ENCODE peak calls at places on chromosome 19, in four cellular contexts. B is brain microvascular endothelial cell, Y is endodermal cell, W is fibroblast of the aortic adventitia. I is an unnamed sample.

GRCh38 chr19:42313840-42314755 is 989 bp downstream of the TMEM145 start:
- DNase-seq in B (no peak), Y (no peak), W (no peak), I (no peak)

GRCh38 chr19:10294368-10294697 is 4.6 kb downstream of the ICAM5 start:
- DNase-seq in B (no peak), Y (peak), W (no peak), I (no peak)

GRCh38 chr19:29715695-29716581 is 877 bp upstream of the C19orf12 start:
- DNase-seq in B (no peak), Y (no peak), W (peak), I (no peak)

GRCh38 chr19:46297700-46298476 is 1.0 kb downstream of the HIF3A start:
- DNase-seq in B (no peak), Y (peak), W (peak), I (no peak)

GRCh38 chr19:22503524-22503923 is 81.4 kb upstream of the ZNF98 start:
- DNase-seq in B (no peak), Y (no peak), W (no peak), I (no peak)

GRCh38 chr19:13031917-13032623 is 36.8 kb downstream of the NFIX start:
- DNase-seq in B (no peak), Y (no peak), W (peak), I (no peak)

GRCh38 chr19:46731584-46731983 is 14.3 kb upstream of the FKRP start:
- DNase-seq in B (peak), Y (no peak), W (no peak), I (no peak)

GRCh38 chr19:33639034-33639681 is 17.4 kb downstream of the CHST8 start:
- DNase-seq in B (no peak), Y (no peak), W (no peak), I (no peak)

GRCh38 chr19:8423821-8424223 is 10.7 kb downstream of the MARCHF2 start:
- DNase-seq in B (peak), Y (peak), W (peak), I (peak)
- H3K4me3 ChIP-seq in B (no peak), Y (no peak), W (peak), I (no peak)

DNA sequence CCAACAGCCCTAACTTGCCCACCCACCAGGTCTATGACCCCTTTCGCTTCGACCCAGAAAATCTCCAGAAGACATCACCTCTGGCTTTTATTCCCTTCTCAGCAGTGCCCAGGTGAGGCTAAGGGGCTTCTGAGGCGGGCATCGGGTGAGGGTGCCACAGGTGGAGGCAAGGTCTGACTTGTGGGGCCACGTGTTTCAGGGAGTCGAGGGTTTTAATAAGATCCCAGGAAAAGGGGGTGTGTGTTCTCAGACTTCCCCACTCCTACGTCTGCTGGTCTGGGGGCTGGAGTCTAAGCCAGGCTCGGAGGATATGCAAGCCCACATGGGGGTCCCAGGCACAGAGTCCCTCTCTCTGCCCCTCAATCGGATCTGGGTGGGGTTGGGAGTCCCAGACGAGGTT is 30.9 kb upstream of the CYP4F8 start:
- DNase-seq in B (no peak), Y (no peak), W (no peak), I (no peak)
- H3K4me3 ChIP-seq in B (no peak), Y (no peak), W (no peak), I (no peak)

DNA sequence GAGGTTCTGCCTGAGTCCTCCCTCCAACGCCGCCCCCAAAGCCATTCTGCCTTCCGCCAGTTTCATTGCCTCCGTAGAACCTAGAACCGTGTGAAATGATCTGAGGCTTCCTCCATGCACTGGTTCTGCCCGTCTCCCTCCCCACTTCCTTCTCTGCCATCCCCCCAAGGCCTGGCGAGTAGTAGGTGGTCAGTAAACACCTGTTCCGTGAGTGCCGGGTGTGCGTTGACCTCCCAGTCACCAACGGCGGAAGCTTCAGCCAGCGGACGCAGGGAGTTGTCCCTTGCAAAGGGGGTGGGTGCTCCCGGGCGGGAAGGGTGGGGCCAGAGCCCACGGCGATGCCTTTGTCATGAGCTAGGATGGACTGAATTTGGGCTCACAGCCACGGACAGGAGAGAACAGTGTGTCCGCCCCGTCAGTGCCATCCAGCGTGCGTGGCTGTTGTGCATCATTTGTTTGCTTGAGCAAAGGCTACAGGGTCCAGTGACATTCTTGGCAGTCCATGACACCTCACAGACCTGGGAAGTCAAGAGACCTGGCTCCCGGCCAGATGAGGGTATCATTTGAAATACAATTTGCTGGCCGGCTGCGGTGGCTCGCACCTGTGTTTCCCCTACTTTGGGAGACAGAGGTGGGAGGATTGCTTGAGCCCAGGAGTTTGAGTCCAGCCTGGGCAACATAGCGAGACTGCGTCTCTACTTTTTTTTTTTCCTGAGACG is 43.1 kb downstream of the NFIC start:
- DNase-seq in B (no peak), Y (no peak), W (no peak), I (no peak)
- H3K4me3 ChIP-seq in B (no peak), Y (no peak), W (no peak), I (no peak)

DNA sequence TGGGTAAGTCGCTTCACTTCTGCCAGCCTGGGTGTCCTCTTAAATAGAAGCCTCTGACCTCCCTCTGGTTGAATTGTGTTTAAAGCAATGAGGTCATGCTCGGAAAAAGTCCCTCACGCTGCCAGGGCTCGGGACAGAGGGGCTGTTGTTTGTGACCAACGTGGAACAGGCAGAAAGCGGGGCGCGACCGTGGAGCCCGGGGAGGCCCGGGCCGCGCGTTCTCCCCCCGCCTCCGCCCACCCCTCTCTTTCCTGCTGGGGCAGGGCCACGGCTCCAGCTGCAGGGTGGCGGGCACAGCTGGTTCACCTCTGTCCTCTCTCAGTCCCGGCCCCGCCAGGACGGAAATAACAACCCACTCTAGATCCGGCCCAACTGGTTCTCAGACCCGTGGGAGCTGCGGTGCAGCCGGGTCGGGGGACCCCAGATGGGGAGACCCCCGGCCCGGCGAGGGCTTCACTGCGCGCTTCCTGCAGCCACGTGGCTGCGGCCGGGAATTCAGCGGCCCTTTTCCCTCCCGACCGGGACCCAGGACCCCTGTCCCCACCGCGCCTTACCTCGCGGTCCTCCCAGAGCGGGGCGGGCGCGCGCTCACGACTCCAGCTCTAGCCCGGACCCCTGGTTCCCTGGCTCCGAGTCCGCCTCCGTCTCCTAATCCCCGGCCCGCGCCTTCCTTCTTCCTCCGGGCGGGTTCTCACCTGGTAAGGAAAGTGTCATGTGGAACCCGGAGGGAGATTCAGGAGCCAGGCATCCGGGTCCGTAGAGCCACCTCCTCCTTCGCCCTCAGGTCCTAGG is 1.9 kb downstream of the CDC42EP5 start:
- DNase-seq in B (no peak), Y (peak), W (no peak), I (no peak)
- H3K4me3 ChIP-seq in B (peak), Y (peak), W (peak), I (peak)

GRCh38 chr19:49153167-49153809 is 1.9 kb downstream of the HRC start:
- DNase-seq in B (no peak), Y (no peak), W (no peak), I (no peak)

GRCh38 chr19:49152218-49152550 is 3.0 kb downstream of the HRC start:
- DNase-seq in B (no peak), Y (no peak), W (no peak), I (no peak)

GRCh38 chr19:49150944-49151243 is 4.3 kb downstream of the HRC start:
- DNase-seq in B (no peak), Y (no peak), W (no peak), I (no peak)

GRCh38 chr19:49150106-49150943 is 4.9 kb downstream of the HRC start:
- DNase-seq in B (peak), Y (peak), W (peak), I (no peak)

DNA sequence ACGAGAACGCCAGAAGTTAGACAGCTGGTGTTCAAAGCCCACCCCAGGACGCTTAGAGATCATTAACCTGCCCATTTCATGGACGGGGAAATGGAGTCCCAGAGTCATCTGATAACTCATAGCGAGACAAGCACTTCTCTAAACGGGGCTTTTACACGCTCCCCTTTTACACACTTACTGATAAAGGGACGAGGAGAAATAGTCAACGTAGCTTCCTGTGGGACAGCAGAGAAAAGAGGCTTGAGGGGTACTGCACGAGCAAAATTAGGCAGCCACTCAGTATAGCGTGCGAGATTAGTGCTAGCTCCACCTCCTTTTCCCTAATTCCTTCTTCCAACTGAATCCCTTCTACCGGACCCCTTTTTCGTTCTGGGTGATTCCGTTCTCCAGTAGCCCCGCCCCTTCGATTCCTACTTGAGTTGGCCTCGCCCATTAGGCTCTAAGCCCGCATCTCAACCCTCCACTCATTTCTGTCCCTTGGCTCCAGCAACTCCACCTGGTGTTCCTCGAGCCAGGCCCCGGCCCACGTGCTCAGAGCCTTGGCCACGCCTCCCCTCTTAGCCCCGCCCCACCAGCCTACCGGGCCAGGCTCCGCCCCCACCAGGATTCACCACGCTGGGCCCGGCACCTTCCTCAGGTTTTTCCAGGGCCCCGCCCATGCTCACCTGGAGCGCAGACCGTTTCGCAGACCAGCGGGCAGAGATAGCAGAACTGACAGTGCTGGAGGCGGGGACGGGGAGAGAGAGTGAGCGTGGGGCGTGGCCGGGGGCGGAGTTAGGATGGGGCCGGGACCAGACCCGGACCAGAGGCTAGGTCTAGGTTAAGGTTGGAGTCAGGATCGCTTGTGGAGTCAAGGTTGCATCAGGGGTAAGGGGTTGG is 3.6 kb downstream of the HRC start:
- DNase-seq in B (no peak), Y (peak), W (peak), I (no peak)
- H3K4me3 ChIP-seq in B (peak), Y (peak), W (no peak), I (no peak)

DNA sequence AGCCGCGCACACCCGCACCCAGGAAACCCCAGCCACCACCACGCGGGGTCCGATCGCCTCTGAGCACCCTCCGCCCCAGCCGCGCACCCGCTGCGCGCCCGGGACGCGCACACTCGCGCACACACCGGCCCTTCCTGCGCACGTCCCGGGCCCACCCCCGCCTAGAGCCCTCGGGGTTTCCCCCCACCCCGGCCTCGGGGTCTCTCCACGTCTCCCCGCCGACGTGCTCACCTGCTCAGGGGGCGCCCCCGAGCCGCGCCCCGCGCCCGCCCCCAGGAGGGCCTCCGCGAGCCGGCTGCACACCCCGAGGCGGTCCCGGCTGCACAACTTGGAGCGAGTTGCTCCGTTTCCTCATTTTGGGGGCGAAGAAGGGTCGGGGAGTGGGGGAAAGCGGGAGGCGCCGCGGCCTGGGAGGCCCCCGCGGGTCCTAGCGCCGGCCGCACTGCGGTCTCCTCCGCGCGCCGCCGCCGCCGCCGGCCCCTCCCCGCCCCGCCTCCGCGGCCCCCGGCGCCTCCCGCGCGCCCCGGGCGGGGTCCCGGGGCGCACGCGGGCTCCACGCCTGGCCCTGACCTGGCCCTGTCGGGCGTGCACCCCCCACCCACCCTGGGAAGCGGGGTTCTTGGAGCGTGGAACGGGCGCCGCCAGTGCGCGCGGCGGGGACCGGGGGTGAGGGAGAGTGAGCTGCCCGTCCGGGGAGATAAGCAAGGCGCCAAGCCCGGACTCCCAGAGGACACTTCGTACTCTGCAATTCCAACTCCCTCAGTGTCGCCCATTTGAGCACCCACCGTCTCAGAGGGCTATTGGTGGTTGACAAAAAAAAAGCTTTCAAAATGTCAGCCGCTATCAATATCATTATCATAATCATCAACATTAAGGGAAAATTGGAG is at the start of gene MATK:
- DNase-seq in B (no peak), Y (peak), W (no peak), I (no peak)
- H3K4me3 ChIP-seq in B (no peak), Y (peak), W (no peak), I (no peak)

GRCh38 chr19:4059931-4060620 is 6.6 kb downstream of the ZBTB7A start:
- DNase-seq in B (no peak), Y (no peak), W (peak), I (no peak)

GRCh38 chr19:4062576-4063368 is 3.9 kb downstream of the ZBTB7A start:
- DNase-seq in B (no peak), Y (no peak), W (no peak), I (no peak)

GRCh38 chr19:4060621-4061177 is 6.0 kb downstream of the ZBTB7A start:
- DNase-seq in B (no peak), Y (peak), W (no peak), I (no peak)

GRCh38 chr19:4061683-4062575 is 4.8 kb downstream of the ZBTB7A start:
- DNase-seq in B (no peak), Y (no peak), W (no peak), I (no peak)

GRCh38 chr19:4061178-4061682 is 5.5 kb downstream of the ZBTB7A start:
- DNase-seq in B (no peak), Y (no peak), W (peak), I (no peak)
- H3K4me3 ChIP-seq in B (no peak), Y (no peak), W (peak), I (peak)

GRCh38 chr19:4428326-4428975 is 26.0 kb downstream of the CHAF1A start:
- DNase-seq in B (no peak), Y (peak), W (no peak), I (no peak)
- H3K4me3 ChIP-seq in B (no peak), Y (no peak), W (no peak), I (no peak)

GRCh38 chr19:8146877-8147575 is 2.4 kb downstream of the FBN3 start:
- DNase-seq in B (no peak), Y (no peak), W (no peak), I (no peak)

GRCh38 chr19:8149261-8150094 is at the start of gene FBN3:
- DNase-seq in B (no peak), Y (peak), W (no peak), I (no peak)

GRCh38 chr19:8147579-8147978 is 1.8 kb downstream of the FBN3 start:
- DNase-seq in B (no peak), Y (no peak), W (no peak), I (no peak)

GRCh38 chr19:8148410-8149231 is 771 bp downstream of the FBN3 start:
- DNase-seq in B (no peak), Y (peak), W (no peak), I (no peak)

GRCh38 chr19:8148088-8148409 is 1.3 kb downstream of the FBN3 start:
- DNase-seq in B (no peak), Y (no peak), W (no peak), I (no peak)
- H3K4me3 ChIP-seq in B (no peak), Y (peak), W (no peak), I (no peak)

GRCh38 chr19:35757749-35758608 is at the start of gene PROSER3:
- DNase-seq in B (peak), Y (peak), W (peak), I (peak)
- H3K4me3 ChIP-seq in B (peak), Y (peak), W (peak), I (peak)

I was measured in astrocyte of the cerebellum.